ENCODE peak calls at places on chromosomes 3 and 15, in four cellular contexts. Y is right cardiac atrium, W is psoas muscle, S is heart left ventricle. J is an unnamed sample.

GRCh38 chr3:58647661-58648141 is 18.9 kb downstream of the FAM3D start:
- DNase-seq in Y (no peak), W (no peak), S (no peak), J (no peak)

GRCh38 chr3:42036483-42036823 is 54.7 kb upstream of the TRAK1 start:
- DNase-seq in Y (no peak), W (no peak), S (peak), J (peak)

GRCh38 chr3:123783811-123784210 is 100.3 kb downstream of the MYLK start:
- DNase-seq in Y (no peak), W (no peak), S (no peak), J (no peak)

GRCh38 chr3:181752202-181752671 is 40.5 kb downstream of the SOX2 start:
- DNase-seq in Y (no peak), W (no peak), S (no peak), J (no peak)

GRCh38 chr3:61936344-61936937 is 375.1 kb downstream of the PTPRG start:
- DNase-seq in Y (peak), W (no peak), S (no peak), J (peak)

GRCh38 chr3:196694941-196695848 is 16.9 kb downstream of the CEP19 start:
- DNase-seq in Y (no peak), W (no peak), S (no peak), J (no peak)

GRCh38 chr15:35956066-35956465 is 410.1 kb upstream of the DPH6 start:
- DNase-seq in Y (no peak), W (no peak), S (no peak), J (no peak)

GRCh38 chr3:97658670-97659285 is 105.8 kb upstream of the ARL6 start:
- DNase-seq in Y (no peak), W (no peak), S (no peak), J (no peak)

GRCh38 chr3:55343486-55344357 is 143.4 kb downstream of the WNT5A start:
- DNase-seq in Y (no peak), W (no peak), S (no peak), J (no peak)

GRCh38 chr3:117298273-117298672 is 588.7 kb downstream of the TUSC7 start:
- DNase-seq in Y (no peak), W (no peak), S (no peak), J (no peak)

GRCh38 chr15:70582143-70582945 is 181.0 kb downstream of the UACA start:
- DNase-seq in Y (no peak), W (no peak), S (no peak), J (no peak)

GRCh38 chr15:82833283-82833682 is 23.9 kb downstream of the WHAMM start:
- DNase-seq in Y (no peak), W (no peak), S (no peak), J (no peak)

GRCh38 chr15:82829234-82829633 is 19.8 kb downstream of the WHAMM start:
- DNase-seq in Y (no peak), W (no peak), S (no peak), J (no peak)

GRCh38 chr15:82830427-82831173 is 21.2 kb downstream of the WHAMM start:
- DNase-seq in Y (no peak), W (no peak), S (no peak), J (no peak)

GRCh38 chr15:82832601-82833209 is 23.3 kb downstream of the WHAMM start:
- DNase-seq in Y (no peak), W (no peak), S (no peak), J (no peak)

GRCh38 chr15:82831894-82832600 is 22.6 kb downstream of the WHAMM start:
- DNase-seq in Y (no peak), W (no peak), S (no peak), J (no peak)
- H3K4me3 ChIP-seq in Y (no peak), W (no peak), S (no peak), J (no peak)

DNA sequence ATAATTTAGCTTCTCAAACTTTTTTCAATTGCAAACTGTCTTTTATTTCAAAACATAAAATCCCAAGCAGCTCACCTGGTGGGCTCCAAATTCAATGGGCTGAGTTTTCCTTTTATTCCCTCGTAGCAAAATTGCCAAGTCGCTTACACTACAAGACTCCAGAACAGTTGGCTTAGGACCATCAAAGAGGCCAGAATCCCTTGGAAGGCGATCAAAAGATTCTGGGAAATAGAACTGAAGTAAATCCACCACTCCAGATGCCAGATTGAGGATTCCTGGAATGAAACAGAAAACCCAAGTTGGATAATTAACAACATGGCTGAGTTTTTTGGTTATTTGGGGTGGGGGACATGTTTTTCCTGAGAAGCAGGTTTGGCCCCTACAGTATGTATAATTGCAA is 87.7 kb upstream of the DCLK3 start:
- DNase-seq in Y (no peak), W (no peak), S (no peak), J (no peak)
- H3K4me3 ChIP-seq in Y (no peak), W (no peak), S (no peak), J (no peak)

DNA sequence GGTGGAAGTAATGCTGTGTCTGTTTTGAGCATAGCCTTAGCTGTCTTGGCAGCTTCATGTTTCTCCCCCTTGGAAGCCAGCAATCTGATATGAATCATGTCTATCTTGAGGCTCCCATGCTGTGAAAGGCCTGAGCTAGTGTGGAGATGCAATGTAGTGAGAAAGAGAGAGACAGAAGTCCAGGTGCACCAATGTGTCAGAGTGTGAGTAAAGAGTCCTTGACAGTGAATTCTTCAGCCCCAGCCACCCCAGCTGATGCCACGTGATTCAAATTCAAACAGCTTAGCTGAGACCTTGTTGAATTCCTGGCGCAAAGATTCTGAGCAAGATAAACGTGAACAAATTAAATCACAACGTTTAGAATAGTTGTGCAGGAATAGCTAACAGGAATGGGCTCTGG is 704.2 kb downstream of the EDEM1 start:
- DNase-seq in Y (no peak), W (no peak), S (no peak), J (no peak)
- H3K4me3 ChIP-seq in Y (no peak), W (no peak), S (no peak), J (no peak)

DNA sequence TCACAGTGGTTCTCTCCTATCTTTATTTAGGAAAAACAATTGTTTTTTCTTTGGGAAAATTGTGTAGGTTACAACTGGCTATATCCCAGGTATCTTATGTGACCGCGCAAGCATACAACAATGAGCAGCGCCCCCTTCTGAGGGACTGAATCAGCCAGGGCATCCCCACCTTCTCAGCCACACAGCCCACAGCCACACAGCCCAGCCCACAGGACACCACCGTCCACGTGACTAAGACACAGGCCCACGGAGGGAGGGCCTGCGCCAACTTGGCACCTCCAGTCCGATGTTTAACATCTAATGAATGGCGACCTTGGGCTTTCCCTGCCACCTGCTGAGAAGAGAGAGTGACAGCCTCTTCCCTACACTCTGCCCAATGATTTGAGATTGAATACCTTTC is 68.1 kb downstream of the ATP10A start:
- DNase-seq in Y (no peak), W (no peak), S (no peak), J (no peak)
- H3K4me3 ChIP-seq in Y (no peak), W (no peak), S (no peak), J (no peak)

GRCh38 chr3:118884748-118885206 is 149.9 kb downstream of the IGSF11 start:
- DNase-seq in Y (peak), W (peak), S (peak), J (peak)
- H3K4me3 ChIP-seq in Y (no peak), W (no peak), S (no peak), J (no peak)

GRCh38 chr3:107588217-107588616 is 65.5 kb downstream of the BBX start:
- DNase-seq in Y (no peak), W (no peak), S (no peak), J (no peak)
- H3K4me3 ChIP-seq in Y (no peak), W (no peak), S (no peak), J (no peak)

DNA sequence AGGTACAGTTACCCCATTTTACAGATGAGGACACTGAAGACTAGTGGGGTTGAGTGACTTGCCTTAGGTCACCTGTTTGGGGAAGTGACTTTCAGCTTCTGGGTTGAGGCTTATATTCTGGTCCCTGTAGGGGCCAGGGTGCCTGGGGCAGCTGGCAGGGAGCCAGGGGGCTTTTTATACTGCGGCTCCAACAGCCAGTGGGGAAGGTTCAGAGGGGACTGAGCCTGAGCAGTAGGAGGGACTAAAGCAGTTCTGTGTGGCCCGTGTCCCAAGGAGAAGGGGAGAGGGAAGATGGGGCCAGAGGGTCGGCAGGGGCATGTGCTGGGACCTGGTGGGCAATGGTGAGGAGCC is 37.7 kb downstream of the SLC6A6 start:
- DNase-seq in Y (peak), W (no peak), S (no peak), J (no peak)
- H3K4me3 ChIP-seq in Y (no peak), W (no peak), S (no peak), J (no peak)

J was measured in adrenal gland.